ENCODE peak calls at places on chromosomes 6 and 20, in four cellular contexts. One of them, this sample, is unnamed.

GRCh38 chr6:28336284-28337024 is 506 bp upstream of the ZSCAN31 start:
- DNase-seq in tibial nerve: peak
- DNase-seq in GM12865: peak
- DNase-seq in HCT116: no peak
- DNase-seq in this sample: peak

GRCh38 chr6:149261364-149261763 is 56.1 kb upstream of the TAB2 start:
- DNase-seq in HCT116: no peak
- DNase-seq in tibial nerve: no peak
- DNase-seq in GM12865: no peak
- DNase-seq in this sample: no peak

GRCh38 chr20:21232546-21233280 is 70.4 kb upstream of the XRN2 start:
- DNase-seq in tibial nerve: no peak
- DNase-seq in HCT116: no peak
- DNase-seq in GM12865: peak
- DNase-seq in this sample: no peak

GRCh38 chr6:160167547-160168391 is 46.2 kb downstream of the SLC22A1 start:
- DNase-seq in HCT116: no peak
- DNase-seq in GM12865: no peak
- DNase-seq in tibial nerve: no peak
- DNase-seq in this sample: no peak

GRCh38 chr20:3071610-3072529 is at the start of gene OXT:
- DNase-seq in HCT116: no peak
- DNase-seq in tibial nerve: no peak
- DNase-seq in GM12865: no peak
- DNase-seq in this sample: peak

GRCh38 chr20:37917436-37917835 is 14.5 kb downstream of the VSTM2L start:
- DNase-seq in GM12865: no peak
- DNase-seq in HCT116: no peak
- DNase-seq in tibial nerve: no peak
- DNase-seq in this sample: no peak

GRCh38 chr6:117494694-117495318 is 12.3 kb downstream of the DCBLD1 start:
- DNase-seq in GM12865: no peak
- DNase-seq in tibial nerve: no peak
- DNase-seq in HCT116: no peak
- DNase-seq in this sample: no peak

GRCh38 chr20:23875606-23876237 is 3.8 kb downstream of the CST5 start:
- DNase-seq in tibial nerve: no peak
- DNase-seq in HCT116: no peak
- DNase-seq in GM12865: no peak
- DNase-seq in this sample: no peak

GRCh38 chr20:62918137-62918536 is 8.2 kb downstream of the DIDO1 start:
- DNase-seq in tibial nerve: no peak
- DNase-seq in HCT116: no peak
- DNase-seq in GM12865: peak
- DNase-seq in this sample: no peak

GRCh38 chr6:68718379-68719073 is 83.4 kb downstream of the ADGRB3 start:
- DNase-seq in GM12865: no peak
- DNase-seq in HCT116: no peak
- DNase-seq in tibial nerve: no peak
- DNase-seq in this sample: no peak

GRCh38 chr6:79377830-79378460 is 143.5 kb upstream of the HMGN3 start:
- DNase-seq in HCT116: no peak
- DNase-seq in tibial nerve: no peak
- DNase-seq in GM12865: peak
- DNase-seq in this sample: peak

GRCh38 chr6:53771780-53772624 is 22.8 kb upstream of the LRRC1 start:
- DNase-seq in GM12865: no peak
- DNase-seq in HCT116: no peak
- DNase-seq in tibial nerve: no peak
- DNase-seq in this sample: no peak

GRCh38 chr6:142302427-142303190 is 802 bp downstream of the ADGRG6 start:
- DNase-seq in HCT116: peak
- DNase-seq in GM12865: no peak
- DNase-seq in tibial nerve: no peak
- DNase-seq in this sample: no peak

GRCh38 chr20:48706710-48707339 is 121.0 kb downstream of the PREX1 start:
- DNase-seq in GM12865: no peak
- DNase-seq in HCT116: no peak
- DNase-seq in tibial nerve: no peak
- DNase-seq in this sample: no peak

GRCh38 chr6:6661684-6662083 is 73.2 kb downstream of the LY86 start:
- DNase-seq in tibial nerve: peak
- DNase-seq in GM12865: no peak
- DNase-seq in HCT116: no peak
- DNase-seq in this sample: no peak

GRCh38 chr6:7543761-7544424 is 2.4 kb downstream of the DSP start:
- DNase-seq in HCT116: no peak
- DNase-seq in tibial nerve: no peak
- DNase-seq in GM12865: no peak
- DNase-seq in this sample: no peak

GRCh38 chr6:56863366-56863765 is 91.5 kb upstream of the BEND6 start:
- DNase-seq in GM12865: no peak
- DNase-seq in tibial nerve: no peak
- DNase-seq in HCT116: no peak
- DNase-seq in this sample: no peak

GRCh38 chr20:63952769-63953168 is 3.4 kb downstream of the UCKL1 start:
- DNase-seq in tibial nerve: no peak
- DNase-seq in GM12865: no peak
- DNase-seq in HCT116: no peak
- DNase-seq in this sample: no peak

GRCh38 chr6:29651413-29652197 is 5.3 kb upstream of the MOG start:
- DNase-seq in GM12865: peak
- DNase-seq in tibial nerve: no peak
- DNase-seq in HCT116: peak
- DNase-seq in this sample: peak

GRCh38 chr6:134873500-134874388 is 76.2 kb downstream of the ALDH8A1 start:
- DNase-seq in GM12865: peak
- DNase-seq in HCT116: no peak
- DNase-seq in tibial nerve: no peak
- DNase-seq in this sample: no peak

GRCh38 chr20:38764563-38765355 is 16.5 kb downstream of the ACTR5 start:
- DNase-seq in GM12865: no peak
- DNase-seq in tibial nerve: no peak
- DNase-seq in HCT116: peak
- DNase-seq in this sample: no peak

GRCh38 chr6:54014440-54014839 is 96.8 kb upstream of the MLIP start:
- DNase-seq in HCT116: no peak
- DNase-seq in tibial nerve: no peak
- DNase-seq in GM12865: no peak
- DNase-seq in this sample: no peak

GRCh38 chr6:134295953-134296553 is 21.9 kb downstream of the SGK1 start:
- DNase-seq in HCT116: peak
- DNase-seq in tibial nerve: peak
- DNase-seq in GM12865: peak
- DNase-seq in this sample: peak

GRCh38 chr6:106553440-106553839 is 75.9 kb downstream of the RTN4IP1 start:
- DNase-seq in HCT116: no peak
- DNase-seq in tibial nerve: no peak
- DNase-seq in GM12865: peak
- DNase-seq in this sample: no peak

GRCh38 chr6:126804255-126805064 is 314.0 kb upstream of the RSPO3 start:
- DNase-seq in GM12865: peak
- DNase-seq in tibial nerve: peak
- DNase-seq in HCT116: peak
- DNase-seq in this sample: peak

GRCh38 chr20:30513050-30513628 is 744.3 kb upstream of the DEFB115 start:
- DNase-seq in HCT116: no peak
- DNase-seq in GM12865: no peak
- DNase-seq in tibial nerve: no peak
- DNase-seq in this sample: no peak

GRCh38 chr6:38110407-38111025 is 291.0 kb downstream of the ZFAND3 start:
- DNase-seq in tibial nerve: no peak
- DNase-seq in HCT116: no peak
- DNase-seq in GM12865: no peak
- DNase-seq in this sample: no peak

GRCh38 chr20:24033560-24033959 is 45.0 kb upstream of the GGTLC1 start:
- DNase-seq in GM12865: no peak
- DNase-seq in tibial nerve: no peak
- DNase-seq in HCT116: no peak
- DNase-seq in this sample: no peak

GRCh38 chr6:134880487-134881190 is 69.3 kb downstream of the ALDH8A1 start:
- DNase-seq in GM12865: no peak
- DNase-seq in HCT116: no peak
- DNase-seq in tibial nerve: no peak
- DNase-seq in this sample: no peak

GRCh38 chr6:167005350-167006159 is 6.4 kb downstream of the CEP43 start:
- DNase-seq in tibial nerve: no peak
- DNase-seq in HCT116: no peak
- DNase-seq in GM12865: no peak
- DNase-seq in this sample: no peak

GRCh38 chr6:167276772-167277533 is 14.2 kb upstream of the UNC93A start:
- DNase-seq in tibial nerve: no peak
- DNase-seq in GM12865: no peak
- DNase-seq in HCT116: no peak
- DNase-seq in this sample: no peak

DNA sequence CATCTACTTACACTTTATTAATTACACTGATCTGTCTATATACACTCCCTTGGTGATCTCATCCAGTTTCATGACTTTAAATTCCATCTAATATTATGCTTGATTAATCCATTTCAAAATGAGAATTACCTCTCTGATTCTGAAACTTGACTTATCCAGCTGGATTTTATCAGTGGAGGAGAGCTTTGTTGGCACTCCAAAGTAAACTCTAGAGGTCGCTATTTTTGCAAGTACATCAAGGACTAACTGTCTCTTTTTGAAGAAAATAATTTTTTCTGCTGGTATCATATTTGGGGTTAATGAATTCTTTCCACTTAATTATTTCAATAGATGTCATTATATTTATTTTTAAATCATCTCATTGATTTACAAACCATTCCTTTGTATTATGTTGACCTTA is 630.3 kb upstream of the MAN1A1 start:
- DNase-seq in HCT116: peak
- DNase-seq in GM12865: peak
- DNase-seq in tibial nerve: no peak
- DNase-seq in this sample: no peak
- TF ChIP-seq CTCF in HCT116: peak
- TF ChIP-seq CTCF in GM12865: peak
- TF ChIP-seq CTCF in tibial nerve: no peak
- TF ChIP-seq CTCF in this sample: no peak

GRCh38 chr6:5112065-5112799 is 27.1 kb downstream of the PPP1R3G start:
- DNase-seq in tibial nerve: no peak
- DNase-seq in GM12865: no peak
- DNase-seq in HCT116: peak
- DNase-seq in this sample: no peak

GRCh38 chr6:5116243-5116991 is 31.3 kb downstream of the PPP1R3G start:
- DNase-seq in HCT116: no peak
- DNase-seq in GM12865: no peak
- DNase-seq in tibial nerve: no peak
- DNase-seq in this sample: no peak

GRCh38 chr6:5113096-5113495 is 28.0 kb downstream of the PPP1R3G start:
- DNase-seq in GM12865: no peak
- DNase-seq in HCT116: no peak
- DNase-seq in tibial nerve: no peak
- DNase-seq in this sample: no peak

GRCh38 chr6:5111626-5112025 is 26.5 kb downstream of the PPP1R3G start:
- DNase-seq in HCT116: no peak
- DNase-seq in GM12865: no peak
- DNase-seq in tibial nerve: no peak
- DNase-seq in this sample: no peak

GRCh38 chr6:5115168-5115567 is 30.0 kb downstream of the PPP1R3G start:
- DNase-seq in GM12865: no peak
- DNase-seq in tibial nerve: peak
- DNase-seq in HCT116: no peak
- DNase-seq in this sample: no peak
- TF ChIP-seq CTCF in GM12865: no peak
- TF ChIP-seq CTCF in tibial nerve: no peak
- TF ChIP-seq CTCF in HCT116: no peak
- TF ChIP-seq CTCF in this sample: no peak

GRCh38 chr6:156988276-156989158 is 211.3 kb downstream of the ARID1B start:
- DNase-seq in tibial nerve: no peak
- DNase-seq in HCT116: no peak
- DNase-seq in GM12865: peak
- DNase-seq in this sample: peak
- TF ChIP-seq CTCF in tibial nerve: no peak
- TF ChIP-seq CTCF in HCT116: no peak
- TF ChIP-seq CTCF in GM12865: no peak
- TF ChIP-seq CTCF in this sample: no peak

DNA sequence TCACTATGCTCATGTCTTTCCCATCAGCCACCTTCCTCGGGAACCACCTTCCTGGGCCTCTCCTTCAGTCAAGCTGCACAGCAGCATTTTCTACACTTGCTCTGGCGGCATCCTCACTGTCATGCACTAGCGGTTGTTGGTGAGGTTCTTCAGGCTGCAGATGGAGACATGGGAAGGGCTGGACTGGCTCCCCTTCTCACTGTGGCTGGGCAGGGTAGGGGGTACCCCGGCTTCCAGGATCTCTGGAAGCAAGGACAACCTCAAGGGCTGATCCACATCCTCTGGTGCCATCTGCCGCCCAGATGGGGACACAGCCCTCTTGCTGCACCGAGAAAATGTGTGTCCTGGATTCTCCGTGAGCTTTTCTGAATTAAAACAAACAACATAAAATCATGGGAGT is 180.1 kb upstream of the RNF24 start:
- DNase-seq in tibial nerve: no peak
- DNase-seq in HCT116: no peak
- DNase-seq in GM12865: no peak
- DNase-seq in this sample: no peak
- TF ChIP-seq CTCF in tibial nerve: peak
- TF ChIP-seq CTCF in HCT116: no peak
- TF ChIP-seq CTCF in GM12865: peak
- TF ChIP-seq CTCF in this sample: no peak